ENCODE peak calls at places on chromosomes 1 and 21, in seven cellular contexts. O is right lobe of liver, T is ovary, U is right atrium auricular region, B is GM12864, I is thoracic aorta, Y is left ventricle myocardium inferior. M is an unnamed sample.

GRCh38 chr1:61081135-61081636 is 1.2 kb upstream of the NFIA start:
- DNase-seq in O (no peak), T (no peak), U (no peak), B (no peak), I (no peak), Y (no peak), M (no peak)

GRCh38 chr1:158095737-158096335 is 84.9 kb upstream of the CD1D start:
- DNase-seq in O (no peak), T (no peak), U (no peak), B (no peak), I (no peak), Y (no peak), M (no peak)

GRCh38 chr1:42209516-42210370 is 45.2 kb upstream of the GUCA2A start:
- DNase-seq in O (no peak), T (no peak), U (no peak), B (no peak), I (no peak), Y (no peak), M (no peak)

GRCh38 chr1:17452686-17453085 is 13.2 kb upstream of the RCC2 start:
- DNase-seq in O (no peak), T (no peak), U (no peak), B (no peak), I (no peak), Y (no peak), M (no peak)

GRCh38 chr1:206658264-206658980 is 23.1 kb downstream of the DYRK3 start:
- DNase-seq in O (peak), T (no peak), U (no peak), B (no peak), I (no peak), Y (peak), M (peak)

GRCh38 chr21:38349111-38349746 is 92.4 kb downstream of the KCNJ15 start:
- DNase-seq in O (no peak), T (no peak), U (no peak), B (no peak), I (no peak), Y (no peak), M (no peak)

GRCh38 chr1:11692899-11693590 is 1.5 kb downstream of the DRAXIN start:
- DNase-seq in O (no peak), T (no peak), U (no peak), B (no peak), I (peak), Y (no peak), M (no peak)

GRCh38 chr1:79663916-79664315 is 657.4 kb upstream of the ADGRL4 start:
- DNase-seq in O (no peak), T (no peak), U (no peak), B (no peak), I (no peak), Y (no peak), M (no peak)

GRCh38 chr1:94144836-94145235 is 23.9 kb upstream of the ABCA4 start:
- DNase-seq in O (no peak), T (no peak), U (no peak), B (no peak), I (no peak), Y (no peak), M (no peak)

GRCh38 chr21:26966360-26966977 is 419 bp downstream of the ADAMTS5 start:
- DNase-seq in O (peak), T (no peak), U (no peak), B (no peak), I (no peak), Y (no peak), M (no peak)

GRCh38 chr1:198529414-198529813 is 11.1 kb downstream of the ATP6V1G3 start:
- DNase-seq in O (no peak), T (no peak), U (no peak), B (no peak), I (no peak), Y (no peak), M (no peak)

GRCh38 chr1:155019377-155020245 is 14.0 kb downstream of the DCST2 start:
- DNase-seq in O (peak), T (no peak), U (no peak), B (no peak), I (no peak), Y (no peak), M (no peak)

GRCh38 chr1:93845554-93846150 is 33.4 kb downstream of the DNTTIP2 start:
- DNase-seq in O (no peak), T (no peak), U (peak), B (no peak), I (no peak), Y (no peak), M (no peak)

GRCh38 chr1:37477198-37477931 is 3.0 kb downstream of the ZC3H12A start:
- DNase-seq in O (peak), T (peak), U (peak), B (peak), I (no peak), Y (no peak), M (peak)

GRCh38 chr1:192342842-192343241 is 26.1 kb downstream of the RGS21 start:
- DNase-seq in O (no peak), T (no peak), U (no peak), B (no peak), I (no peak), Y (no peak), M (no peak)

GRCh38 chr21:31201548-31201947 is 142.5 kb downstream of the TIAM1 start:
- DNase-seq in O (no peak), T (no peak), U (peak), B (no peak), I (peak), Y (no peak), M (no peak)

GRCh38 chr1:35062518-35063196 is 16.5 kb upstream of the ZMYM1 start:
- DNase-seq in O (no peak), T (no peak), U (no peak), B (no peak), I (no peak), Y (no peak), M (no peak)

GRCh38 chr1:118744420-118744819 is 243.7 kb downstream of the TBX15 start:
- DNase-seq in O (no peak), T (no peak), U (no peak), B (no peak), I (no peak), Y (no peak), M (no peak)

GRCh38 chr1:199312626-199313025 is 673.8 kb downstream of the PTPRC start:
- DNase-seq in O (no peak), T (no peak), U (no peak), B (no peak), I (no peak), Y (no peak), M (no peak)

GRCh38 chr1:178540204-178540603 is 27.3 kb downstream of the TEX35 start:
- DNase-seq in O (no peak), T (no peak), U (no peak), B (no peak), I (no peak), Y (no peak), M (no peak)

GRCh38 chr1:1889847-1890505 is 911 bp downstream of the GNB1 start:
- DNase-seq in O (peak), T (peak), U (no peak), B (no peak), I (no peak), Y (peak), M (peak)
- TF ChIP-seq CTCF in O (no peak), T (no peak), U (no peak), B (no peak), I (no peak), Y (no peak), M (no peak)

GRCh38 chr21:36070999-36071398 is 1.2 kb downstream of the CBR1 start:
- DNase-seq in O (no peak), T (no peak), U (no peak), B (no peak), I (no peak), Y (no peak), M (no peak)
- H3K4me3 ChIP-seq in O (peak), T (no peak), U (peak), B (peak), I (peak), Y (peak), M (peak)

GRCh38 chr1:72557446-72558049 is 275.2 kb upstream of the NEGR1 start:
- DNase-seq in O (no peak), T (no peak), U (no peak), B (no peak), I (no peak), Y (no peak), M (no peak)
- TF ChIP-seq CTCF in O (no peak), T (no peak), U (no peak), B (peak), I (no peak), Y (peak), M (no peak)

GRCh38 chr1:156814571-156815260 is 1.9 kb downstream of the SH2D2A start:
- DNase-seq in O (no peak), T (no peak), U (no peak), B (no peak), I (no peak), Y (no peak), M (no peak)
- H3K4me3 ChIP-seq in O (no peak), T (no peak), U (no peak), B (no peak), I (peak), Y (peak), M (peak)

GRCh38 chr1:110961902-110962301 is 1.8 kb downstream of the LRIF1 start:
- DNase-seq in O (no peak), T (no peak), U (no peak), B (no peak), I (no peak), Y (no peak), M (no peak)

GRCh38 chr1:110960777-110961420 is 2.8 kb downstream of the LRIF1 start:
- DNase-seq in O (no peak), T (no peak), U (no peak), B (no peak), I (no peak), Y (no peak), M (no peak)

GRCh38 chr1:110963666-110964399 is at the start of gene LRIF1:
- DNase-seq in O (peak), T (peak), U (peak), B (peak), I (peak), Y (peak), M (peak)

GRCh38 chr1:110964400-110964903 is 730 bp upstream of the LRIF1 start:
- DNase-seq in O (no peak), T (no peak), U (no peak), B (no peak), I (no peak), Y (no peak), M (no peak)

GRCh38 chr1:110962892-110963665 is 643 bp downstream of the LRIF1 start:
- DNase-seq in O (peak), T (peak), U (peak), B (peak), I (peak), Y (peak), M (peak)
- TF ChIP-seq CTCF in O (no peak), T (no peak), U (no peak), B (no peak), I (no peak), Y (no peak), M (no peak)

GRCh38 chr1:153611024-153611352 is 1.9 kb downstream of the S100A16 start:
- DNase-seq in O (no peak), T (no peak), U (no peak), B (no peak), I (no peak), Y (no peak), M (no peak)

GRCh38 chr1:153610334-153611023 is 2.5 kb downstream of the S100A16 start:
- DNase-seq in O (no peak), T (no peak), U (no peak), B (no peak), I (no peak), Y (no peak), M (no peak)

GRCh38 chr1:153608742-153609584 is 4.0 kb downstream of the S100A16 start:
- DNase-seq in O (peak), T (peak), U (peak), B (no peak), I (peak), Y (peak), M (peak)

GRCh38 chr1:153608089-153608672 is 4.8 kb downstream of the S100A16 start:
- DNase-seq in O (no peak), T (no peak), U (no peak), B (no peak), I (no peak), Y (no peak), M (no peak)

DNA sequence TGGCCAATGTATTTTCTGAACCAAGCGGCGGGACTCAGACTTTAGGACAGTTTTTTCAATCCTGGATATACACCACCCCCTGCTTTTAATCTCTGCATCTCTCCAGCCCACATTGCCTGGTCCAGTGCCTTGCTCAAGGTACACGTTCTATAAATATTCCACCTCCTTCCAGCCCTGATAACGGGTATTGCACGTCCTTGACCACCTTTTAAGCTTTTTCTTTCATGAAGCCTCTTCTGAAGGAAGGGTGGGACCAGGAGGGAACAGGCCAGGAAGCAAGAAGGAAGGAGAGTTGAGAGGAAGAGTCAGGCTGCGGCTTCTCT is 3.4 kb downstream of the S100A16 start:
- DNase-seq in O (no peak), T (no peak), U (no peak), B (no peak), I (no peak), Y (no peak), M (no peak)
- H3K4me3 ChIP-seq in O (peak), T (no peak), U (no peak), B (no peak), I (peak), Y (peak), M (no peak)

DNA sequence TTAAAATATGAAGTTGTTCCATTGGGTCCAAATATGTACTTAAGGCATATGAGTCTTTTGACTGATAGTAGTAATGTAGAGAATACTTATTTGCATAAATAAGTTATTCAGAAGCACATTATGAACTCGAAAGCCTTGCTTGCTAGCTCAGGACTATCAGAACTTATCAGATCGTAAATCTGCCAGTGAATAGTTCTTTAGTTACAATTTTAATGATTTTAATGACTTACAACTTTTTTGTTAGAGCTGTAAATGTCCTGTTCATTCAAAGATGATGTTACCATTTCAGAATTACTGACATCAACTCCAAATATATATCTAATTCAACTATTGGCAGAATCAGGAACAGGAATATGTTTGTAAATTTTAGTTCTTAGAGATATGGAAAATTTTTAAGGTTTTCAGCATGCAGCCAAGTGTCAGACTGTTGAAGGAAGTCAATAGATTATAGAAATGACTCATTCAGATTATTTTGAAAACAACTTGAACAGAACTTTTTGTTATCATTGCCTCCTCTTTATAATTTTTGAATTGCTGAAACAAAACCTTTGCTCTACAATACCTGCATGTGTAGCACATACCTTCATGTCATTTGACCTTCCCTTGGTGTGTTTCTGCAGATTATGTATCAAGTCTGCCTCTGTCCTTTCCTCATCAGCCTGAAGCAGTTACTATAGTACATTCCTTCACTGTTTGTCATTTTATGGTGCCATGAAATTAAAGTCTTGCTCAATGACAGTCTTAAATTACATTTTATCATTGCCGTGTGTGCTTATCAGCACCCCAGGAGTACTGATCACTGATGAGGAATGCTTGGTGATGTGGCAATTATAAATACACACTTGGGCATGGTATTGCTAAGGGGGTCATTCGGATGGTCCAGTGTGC is 44.9 kb downstream of the LRRC8D start:
- DNase-seq in O (no peak), T (no peak), U (no peak), B (no peak), I (no peak), Y (no peak), M (no peak)
- TF ChIP-seq CTCF in O (no peak), T (no peak), U (no peak), B (no peak), I (no peak), Y (no peak), M (no peak)